ENCODE peak calls at places on chromosome 22, in nine cellular contexts. Q is kidney epithelial cell, Y is ovary, V is DND-41, F is RWPE2, B is foreskin fibroblast, J is fibroblast of lung, C is left ventricle myocardium inferior, U is NT2/D1. O is an unnamed sample.

GRCh38 chr22:46985507-46985882 is 223.0 kb downstream of the TBC1D22A start:
- DNase-seq in Q (no peak), Y (no peak), V (no peak), F (no peak), B (no peak), J (no peak), C (no peak), U (no peak), O (no peak)

GRCh38 chr22:22197993-22198402 is 46.6 kb upstream of the VPREB1 start:
- DNase-seq in Q (no peak), Y (no peak), V (no peak), F (no peak), B (no peak), J (no peak), C (no peak), U (no peak), O (no peak)

GRCh38 chr22:20663941-20664593 is 109.8 kb upstream of the SERPIND1 start:
- DNase-seq in Q (no peak), Y (no peak), V (no peak), F (no peak), B (no peak), J (no peak), C (no peak), U (no peak), O (no peak)

GRCh38 chr22:29879738-29880137 is 3.2 kb upstream of the MTMR3 start:
- DNase-seq in Q (no peak), Y (no peak), V (peak), F (no peak), B (no peak), J (no peak), C (no peak), U (no peak), O (no peak)

GRCh38 chr22:29727248-29727551 is 7.4 kb downstream of the CABP7 start:
- DNase-seq in Q (no peak), Y (peak), V (peak), F (no peak), B (peak), J (peak), C (peak), U (peak), O (no peak)

GRCh38 chr22:42946551-42947198 is 68.3 kb downstream of the PACSIN2 start:
- DNase-seq in Q (no peak), Y (no peak), V (no peak), F (no peak), B (no peak), J (no peak), C (no peak), U (no peak), O (no peak)

GRCh38 chr22:21951931-21952465 is 650 bp downstream of the PPM1F start:
- DNase-seq in Q (no peak), Y (peak), V (no peak), F (no peak), B (peak), J (peak), C (peak), U (no peak), O (no peak)

GRCh38 chr22:20218981-20219380 is 49.1 kb downstream of the RTN4R start:
- DNase-seq in Q (no peak), Y (no peak), V (no peak), F (no peak), B (no peak), J (no peak), C (no peak), U (no peak), O (no peak)

GRCh38 chr22:36221799-36222751 is 17.3 kb downstream of the APOL2 start:
- DNase-seq in Q (no peak), Y (peak), V (peak), F (no peak), B (no peak), J (peak), C (no peak), U (peak), O (peak)

GRCh38 chr22:19689408-19689807 is 24.9 kb upstream of the SEPTIN5 start:
- DNase-seq in Q (no peak), Y (no peak), V (no peak), F (no peak), B (no peak), J (no peak), C (no peak), U (no peak), O (no peak)

GRCh38 chr22:45551310-45552016 is 48.8 kb downstream of the FBLN1 start:
- DNase-seq in Q (no peak), Y (peak), V (no peak), F (no peak), B (peak), J (no peak), C (no peak), U (no peak), O (no peak)

GRCh38 chr22:17973217-17973616 is 51.1 kb downstream of the MICAL3 start:
- DNase-seq in Q (no peak), Y (no peak), V (no peak), F (no peak), B (no peak), J (no peak), C (no peak), U (no peak), O (no peak)
- H3K4me3 ChIP-seq in Q (no peak), Y (no peak), V (no peak), F (no peak), B (no peak), J (no peak), C (no peak), U (no peak), O (no peak)

DNA sequence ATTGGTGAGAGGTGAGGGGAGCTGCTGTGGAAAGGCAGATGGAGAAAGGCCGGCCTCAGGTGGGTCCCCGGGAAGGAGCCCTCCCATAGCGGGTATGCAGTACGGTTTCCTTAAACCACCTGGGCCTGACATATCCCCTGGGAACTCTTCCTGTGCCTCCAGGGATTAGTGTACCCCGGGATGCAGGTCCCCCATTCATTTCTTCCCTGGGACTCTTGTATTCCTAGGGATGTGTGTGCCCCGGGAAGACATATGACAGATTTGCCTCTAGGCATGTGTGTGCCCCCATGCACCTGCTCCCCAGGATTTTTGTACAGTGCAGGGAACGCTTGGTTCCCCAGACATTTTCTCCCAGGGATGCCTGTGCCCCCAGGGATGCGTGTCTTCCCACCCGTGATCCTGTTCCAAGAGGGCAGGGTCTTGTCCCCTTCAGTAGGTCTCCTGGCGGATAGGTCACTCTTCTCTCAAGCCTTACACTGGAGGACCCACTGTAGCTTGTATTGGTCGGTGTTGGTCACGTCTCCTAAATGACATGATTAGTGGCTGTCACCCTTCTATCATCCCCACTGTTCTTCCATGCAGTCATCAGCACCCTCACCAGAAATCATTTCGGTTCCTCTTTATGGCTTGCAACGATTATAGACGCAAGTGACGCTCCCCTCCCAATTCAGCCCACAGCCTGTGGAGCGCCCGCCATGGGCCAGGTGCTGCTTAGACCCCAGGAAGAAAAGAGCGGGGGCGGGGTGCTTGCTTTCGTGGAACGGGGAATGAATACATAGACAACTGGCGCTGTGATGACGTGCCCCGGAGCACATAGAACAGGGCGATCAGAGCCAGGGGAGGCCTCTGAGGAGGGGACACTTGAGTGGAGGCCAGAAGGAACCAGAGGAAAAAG is 1.3 kb downstream of the PARVB start:
- DNase-seq in Q (no peak), Y (peak), V (no peak), F (no peak), B (no peak), J (no peak), C (peak), U (no peak), O (no peak)
- H3K4me3 ChIP-seq in Q (no peak), Y (no peak), V (no peak), F (peak), B (peak), J (peak), C (peak), U (no peak), O (no peak)

GRCh38 chr22:50506611-50507420 is 686 bp downstream of the LMF2 start:
- DNase-seq in Q (no peak), Y (peak), V (peak), F (no peak), B (no peak), J (no peak), C (no peak), U (no peak), O (no peak)

GRCh38 chr22:50505776-50506610 is 1.5 kb downstream of the LMF2 start:
- DNase-seq in Q (no peak), Y (no peak), V (peak), F (peak), B (no peak), J (no peak), C (no peak), U (no peak), O (no peak)

GRCh38 chr22:50507421-50507990 is at the start of gene LMF2:
- DNase-seq in Q (no peak), Y (peak), V (peak), F (no peak), B (no peak), J (no peak), C (peak), U (no peak), O (peak)

GRCh38 chr22:50508897-50509296 is 873 bp downstream of the NCAPH2 start:
- DNase-seq in Q (no peak), Y (no peak), V (no peak), F (no peak), B (no peak), J (no peak), C (no peak), U (no peak), O (no peak)

DNA sequence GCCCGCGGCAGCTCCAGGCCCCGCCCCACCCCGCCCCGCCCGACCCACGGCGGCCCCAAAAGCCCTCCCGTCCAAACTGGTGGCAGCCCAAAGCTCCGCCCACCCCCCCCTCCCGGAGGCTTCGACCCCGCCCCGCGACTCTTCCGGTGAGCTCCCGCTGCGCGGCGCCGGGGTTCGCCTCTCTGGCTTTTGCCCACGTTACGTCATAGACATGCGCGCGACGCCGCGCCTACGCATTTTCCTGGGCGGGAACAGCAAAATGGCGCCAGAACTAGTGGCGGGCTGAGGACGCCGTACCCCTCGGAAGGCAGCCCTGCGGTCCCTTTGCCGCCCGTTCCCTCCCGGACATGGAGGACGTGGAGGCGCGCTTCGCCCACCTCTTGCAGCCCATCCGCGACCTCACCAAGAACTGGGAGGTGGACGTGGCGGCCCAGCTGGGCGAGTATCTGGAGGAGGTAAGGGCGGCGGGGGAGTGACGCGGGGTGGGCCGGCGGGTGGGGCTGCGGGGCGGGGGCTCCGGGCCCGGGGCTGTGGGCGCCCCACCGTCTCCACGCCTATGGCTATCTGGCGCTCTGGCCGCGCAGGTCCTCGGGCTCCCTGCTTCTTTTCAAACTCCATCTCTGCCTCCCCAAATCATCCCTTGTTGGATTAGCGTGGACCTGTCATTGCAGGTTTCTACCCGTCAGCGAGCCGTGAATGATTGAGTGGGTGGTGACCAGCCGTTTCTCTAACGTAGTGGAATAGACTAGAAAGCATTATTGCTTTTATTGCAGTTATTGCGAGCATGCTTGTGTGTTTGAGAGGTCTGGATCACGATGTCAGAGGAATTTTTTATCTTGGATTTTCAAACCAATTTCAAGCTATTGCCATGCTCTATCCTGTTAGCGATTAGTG is at the start of gene NCAPH2:
- DNase-seq in Q (no peak), Y (peak), V (peak), F (peak), B (peak), J (peak), C (peak), U (peak), O (peak)
- H3K4me3 ChIP-seq in Q (peak), Y (peak), V (peak), F (peak), B (peak), J (peak), C (peak), U (peak), O (peak)

GRCh38 chr22:41920271-41920976 is 5.5 kb upstream of the SHISA8 start:
- DNase-seq in Q (no peak), Y (no peak), V (no peak), F (no peak), B (no peak), J (no peak), C (no peak), U (no peak), O (no peak)

GRCh38 chr22:41922336-41922735 is 4.3 kb downstream of the TNFRSF13C start:
- DNase-seq in Q (no peak), Y (no peak), V (no peak), F (no peak), B (no peak), J (no peak), C (no peak), U (no peak), O (no peak)

GRCh38 chr22:41923595-41924276 is 2.9 kb downstream of the TNFRSF13C start:
- DNase-seq in Q (no peak), Y (no peak), V (no peak), F (no peak), B (no peak), J (no peak), C (no peak), U (no peak), O (no peak)

GRCh38 chr22:41925783-41926460 is 684 bp downstream of the TNFRSF13C start:
- DNase-seq in Q (no peak), Y (no peak), V (no peak), F (no peak), B (no peak), J (peak), C (peak), U (peak), O (no peak)

DNA sequence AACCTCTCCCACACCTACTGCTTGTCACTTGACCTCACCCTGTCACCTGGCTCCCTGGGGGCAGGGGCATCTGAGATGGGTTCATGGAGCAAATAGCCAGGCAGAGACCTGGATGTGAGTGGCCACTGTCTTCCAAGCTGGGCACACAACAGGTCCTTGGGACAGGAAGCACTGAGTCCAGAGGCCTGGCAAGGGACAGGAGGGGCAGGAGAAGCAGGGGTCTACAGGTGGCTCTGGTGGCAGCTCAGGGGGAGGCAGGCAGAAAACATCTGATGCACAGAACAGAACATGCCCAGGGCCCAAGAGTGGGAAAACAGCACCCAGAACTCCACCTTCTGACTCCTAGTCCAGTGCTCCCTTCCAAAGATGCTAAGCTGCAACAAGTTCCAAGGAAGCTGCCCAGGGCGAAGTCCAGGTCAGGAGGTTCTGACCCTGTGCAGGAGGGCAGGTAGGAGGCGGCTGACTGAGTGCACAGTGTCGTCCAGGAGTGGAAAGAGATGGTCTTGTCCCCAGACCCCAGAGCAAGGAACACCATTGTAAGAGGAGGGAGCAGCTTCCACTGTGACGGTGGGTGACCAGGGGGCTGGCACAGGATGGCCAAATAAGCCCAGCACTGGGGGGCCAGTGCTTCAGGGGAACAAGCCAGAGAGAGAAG is 3.5 kb downstream of the TNFRSF13C start:
- DNase-seq in Q (no peak), Y (no peak), V (no peak), F (no peak), B (no peak), J (no peak), C (no peak), U (no peak), O (no peak)
- H3K4me3 ChIP-seq in Q (no peak), Y (no peak), V (no peak), F (no peak), B (no peak), J (no peak), C (no peak), U (no peak), O (no peak)